ENCODE peak calls at places on chromosomes 6 and 20, in nine cellular contexts. One of them, this sample, is unnamed.

GRCh38 chr20:56974499-56975250 is 291.8 kb downstream of the BMP7 start:
- DNase-seq in transverse colon: peak; percentile 59
- DNase-seq in endothelial cell of umbilical vein: no peak
- DNase-seq in HepG2: peak; percentile 48
- DNase-seq in breast epithelium: no peak
- DNase-seq in suprapubic skin: no peak
- DNase-seq in spleen: no peak
- DNase-seq in HCT116: peak; percentile 47
- DNase-seq in stomach: peak; percentile 31
- DNase-seq in this sample: no peak

GRCh38 chr20:1838479-1839279 is 56.5 kb upstream of the SIRPA start:
- DNase-seq in HepG2: no peak
- DNase-seq in breast epithelium: no peak
- DNase-seq in spleen: no peak
- DNase-seq in HCT116: no peak
- DNase-seq in endothelial cell of umbilical vein: no peak
- DNase-seq in transverse colon: no peak
- DNase-seq in suprapubic skin: no peak
- DNase-seq in stomach: no peak
- DNase-seq in this sample: no peak

GRCh38 chr20:38147166-38147565 is 17.9 kb downstream of the TGM2 start:
- DNase-seq in spleen: no peak
- DNase-seq in HepG2: no peak
- DNase-seq in suprapubic skin: no peak
- DNase-seq in stomach: no peak
- DNase-seq in HCT116: no peak
- DNase-seq in transverse colon: no peak
- DNase-seq in endothelial cell of umbilical vein: no peak
- DNase-seq in breast epithelium: no peak
- DNase-seq in this sample: no peak

GRCh38 chr20:4076671-4077070 is 61.3 kb upstream of the RNF24 start:
- DNase-seq in transverse colon: no peak
- DNase-seq in breast epithelium: no peak
- DNase-seq in suprapubic skin: no peak
- DNase-seq in endothelial cell of umbilical vein: peak; percentile 85
- DNase-seq in spleen: no peak
- DNase-seq in HepG2: no peak
- DNase-seq in HCT116: peak; percentile 76
- DNase-seq in stomach: no peak
- DNase-seq in this sample: no peak

GRCh38 chr6:2748183-2748582 is 2.5 kb downstream of the MYLK4 start:
- DNase-seq in HCT116: no peak
- DNase-seq in endothelial cell of umbilical vein: no peak
- DNase-seq in suprapubic skin: no peak
- DNase-seq in breast epithelium: no peak
- DNase-seq in stomach: no peak
- DNase-seq in transverse colon: no peak
- DNase-seq in spleen: no peak
- DNase-seq in HepG2: no peak
- DNase-seq in this sample: no peak

GRCh38 chr6:44493593-44493992 is 106.1 kb downstream of the CDC5L start:
- DNase-seq in transverse colon: no peak
- DNase-seq in HepG2: no peak
- DNase-seq in HCT116: no peak
- DNase-seq in spleen: no peak
- DNase-seq in endothelial cell of umbilical vein: no peak
- DNase-seq in suprapubic skin: no peak
- DNase-seq in breast epithelium: no peak
- DNase-seq in stomach: no peak
- DNase-seq in this sample: no peak

GRCh38 chr6:108630050-108630714 is 69.5 kb downstream of the FOXO3 start:
- DNase-seq in endothelial cell of umbilical vein: no peak
- DNase-seq in suprapubic skin: no peak
- DNase-seq in HepG2: no peak
- DNase-seq in breast epithelium: no peak
- DNase-seq in stomach: no peak
- DNase-seq in HCT116: no peak
- DNase-seq in transverse colon: no peak
- DNase-seq in spleen: no peak
- DNase-seq in this sample: no peak

GRCh38 chr20:2451939-2452732 is 18.5 kb downstream of the SNRPB start:
- DNase-seq in breast epithelium: peak; percentile 74
- DNase-seq in suprapubic skin: peak; percentile 80
- DNase-seq in spleen: no peak
- DNase-seq in transverse colon: peak; percentile 69
- DNase-seq in HepG2: peak; percentile 78
- DNase-seq in HCT116: peak; percentile 48
- DNase-seq in endothelial cell of umbilical vein: peak; percentile 62
- DNase-seq in stomach: peak; percentile 78
- DNase-seq in this sample: no peak

GRCh38 chr6:85493389-85493788 is 43.5 kb downstream of the NT5E start:
- DNase-seq in stomach: no peak
- DNase-seq in suprapubic skin: no peak
- DNase-seq in breast epithelium: no peak
- DNase-seq in transverse colon: no peak
- DNase-seq in endothelial cell of umbilical vein: no peak
- DNase-seq in HepG2: no peak
- DNase-seq in HCT116: no peak
- DNase-seq in spleen: no peak
- DNase-seq in this sample: no peak

GRCh38 chr6:85496009-85496579 is 46.2 kb downstream of the NT5E start:
- DNase-seq in transverse colon: no peak
- DNase-seq in HepG2: no peak
- DNase-seq in breast epithelium: no peak
- DNase-seq in suprapubic skin: no peak
- DNase-seq in stomach: no peak
- DNase-seq in HCT116: no peak
- DNase-seq in endothelial cell of umbilical vein: no peak
- DNase-seq in spleen: no peak
- DNase-seq in this sample: no peak

GRCh38 chr6:85484941-85485340 is 35.1 kb downstream of the NT5E start:
- DNase-seq in breast epithelium: no peak
- DNase-seq in HCT116: no peak
- DNase-seq in transverse colon: no peak
- DNase-seq in HepG2: no peak
- DNase-seq in suprapubic skin: no peak
- DNase-seq in spleen: no peak
- DNase-seq in stomach: no peak
- DNase-seq in endothelial cell of umbilical vein: no peak
- DNase-seq in this sample: no peak

GRCh38 chr6:85494551-85495337 is 44.9 kb downstream of the NT5E start:
- DNase-seq in transverse colon: no peak
- DNase-seq in HCT116: no peak
- DNase-seq in HepG2: no peak
- DNase-seq in endothelial cell of umbilical vein: no peak
- DNase-seq in stomach: no peak
- DNase-seq in suprapubic skin: no peak
- DNase-seq in spleen: no peak
- DNase-seq in breast epithelium: no peak
- DNase-seq in this sample: no peak

DNA sequence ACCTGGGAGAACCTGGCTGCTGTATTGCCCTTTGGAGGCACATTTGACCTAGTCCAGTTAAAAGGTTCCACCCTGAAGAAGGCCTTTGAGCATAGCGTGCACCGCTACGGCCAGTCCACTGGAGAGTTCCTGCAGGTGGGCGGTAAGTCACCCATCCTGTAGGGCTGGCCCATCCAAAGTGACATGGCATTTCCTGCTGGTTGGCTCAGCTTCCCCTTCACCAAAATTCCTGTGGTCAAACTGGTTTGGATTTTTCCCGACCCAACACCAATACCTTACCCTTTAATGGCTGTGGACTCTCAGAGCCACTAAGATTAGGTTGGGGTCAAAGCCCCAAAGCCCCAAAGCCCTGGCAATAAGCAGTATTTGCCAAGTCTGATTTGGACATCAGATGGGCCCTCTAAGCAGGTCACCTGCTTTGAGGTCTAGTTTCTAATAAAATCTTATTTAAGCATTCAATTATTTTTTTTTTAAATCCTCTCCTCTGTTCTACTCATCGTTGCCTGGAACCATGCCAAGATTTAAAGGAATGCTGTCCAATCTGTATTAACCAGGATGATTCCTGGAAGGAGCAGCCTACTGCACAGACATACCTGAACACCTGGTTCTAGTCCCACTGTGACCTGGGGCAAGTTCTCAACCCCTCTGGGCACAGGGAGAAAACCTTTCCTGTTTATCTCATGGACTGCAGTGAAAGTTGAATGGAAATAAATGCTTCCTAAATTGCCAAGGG is 40.8 kb downstream of the NT5E start:
- DNase-seq in HepG2: no peak
- DNase-seq in HCT116: peak; percentile 66
- DNase-seq in stomach: no peak
- DNase-seq in endothelial cell of umbilical vein: no peak
- DNase-seq in transverse colon: no peak
- DNase-seq in spleen: no peak
- DNase-seq in breast epithelium: no peak
- DNase-seq in suprapubic skin: no peak
- DNase-seq in this sample: no peak
- TF ChIP-seq POLR2AphosphoS5 in HepG2: no peak
- TF ChIP-seq POLR2AphosphoS5 in HCT116: peak; percentile 31
- TF ChIP-seq POLR2AphosphoS5 in stomach: no peak
- TF ChIP-seq POLR2AphosphoS5 in endothelial cell of umbilical vein: no peak
- TF ChIP-seq POLR2AphosphoS5 in transverse colon: no peak
- TF ChIP-seq POLR2AphosphoS5 in spleen: no peak
- TF ChIP-seq POLR2AphosphoS5 in breast epithelium: no peak
- TF ChIP-seq POLR2AphosphoS5 in suprapubic skin: no peak
- TF ChIP-seq POLR2AphosphoS5 in this sample: no peak

DNA sequence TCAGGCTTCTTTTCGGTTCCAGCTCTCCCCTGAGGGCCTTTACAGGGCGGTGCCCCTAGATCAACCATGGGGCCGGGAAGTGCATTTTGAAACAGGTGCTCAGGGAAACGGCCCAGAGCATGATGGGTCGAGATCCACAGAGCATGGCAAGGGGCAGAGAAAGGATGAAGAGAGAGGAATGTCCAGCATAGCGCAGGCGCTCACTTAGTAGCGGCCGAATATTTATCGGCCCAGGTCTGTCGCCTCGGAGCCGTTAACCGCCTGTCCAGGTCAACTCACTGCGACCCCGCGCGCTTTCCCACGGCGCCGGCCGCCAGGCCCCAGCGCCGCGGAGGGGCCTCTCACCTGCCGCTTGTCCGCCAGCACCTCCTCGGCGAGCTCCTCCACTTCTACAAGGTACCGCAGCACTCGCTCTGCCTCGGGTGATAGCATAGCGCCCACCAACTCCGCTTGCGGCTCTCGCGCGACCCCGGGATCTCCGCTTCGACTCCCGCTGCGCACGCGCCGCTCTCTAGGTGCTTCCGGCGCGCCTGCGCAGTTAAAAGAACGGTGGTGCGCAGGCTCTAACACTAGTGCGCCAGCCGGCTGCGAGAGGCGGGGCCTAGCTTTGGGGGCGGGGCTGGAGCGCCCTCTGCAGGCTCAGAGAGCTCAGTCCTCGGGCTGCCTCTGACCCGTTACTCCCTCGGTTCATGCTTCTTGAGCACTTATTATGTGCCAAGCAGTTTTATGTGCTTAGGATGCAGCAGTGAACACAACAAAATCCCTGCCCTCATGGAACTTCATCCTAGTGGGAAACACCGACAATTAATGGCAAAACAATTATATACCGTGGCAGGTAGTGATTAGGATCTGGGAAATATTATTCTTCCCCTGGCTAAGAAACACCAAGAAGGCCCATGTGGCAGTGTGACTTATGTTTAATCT is at the start of gene PDRG1:
- DNase-seq in spleen: peak; percentile 99
- DNase-seq in HCT116: peak; percentile 88
- DNase-seq in transverse colon: peak; percentile 97
- DNase-seq in endothelial cell of umbilical vein: peak; percentile 98
- DNase-seq in breast epithelium: peak; percentile 96
- DNase-seq in HepG2: peak; percentile 98
- DNase-seq in suprapubic skin: peak; percentile 96
- DNase-seq in stomach: peak; percentile 98
- DNase-seq in this sample: peak; percentile 90
- TF ChIP-seq POLR2A in spleen: no peak
- TF ChIP-seq POLR2A in HCT116: peak; percentile 69
- TF ChIP-seq POLR2A in transverse colon: peak; percentile 70
- TF ChIP-seq POLR2A in endothelial cell of umbilical vein: peak; percentile 84
- TF ChIP-seq POLR2A in breast epithelium: no peak
- TF ChIP-seq POLR2A in HepG2: peak; percentile 96
- TF ChIP-seq POLR2A in suprapubic skin: peak; percentile 27
- TF ChIP-seq POLR2A in stomach: no peak
- TF ChIP-seq POLR2A in this sample: no peak

GRCh38 chr6:105609375-105609991 is 206.6 kb upstream of the PREP start:
- DNase-seq in endothelial cell of umbilical vein: peak; percentile 30
- DNase-seq in stomach: no peak
- DNase-seq in HCT116: no peak
- DNase-seq in HepG2: no peak
- DNase-seq in transverse colon: peak; percentile 30
- DNase-seq in spleen: no peak
- DNase-seq in breast epithelium: no peak
- DNase-seq in suprapubic skin: no peak
- DNase-seq in this sample: no peak

GRCh38 chr6:105608711-105609374 is 206.0 kb upstream of the PREP start:
- DNase-seq in spleen: no peak
- DNase-seq in stomach: no peak
- DNase-seq in HepG2: peak; percentile 5
- DNase-seq in breast epithelium: no peak
- DNase-seq in transverse colon: peak; percentile 20
- DNase-seq in HCT116: no peak
- DNase-seq in endothelial cell of umbilical vein: no peak
- DNase-seq in suprapubic skin: no peak
- DNase-seq in this sample: no peak

GRCh38 chr6:105607624-105608392 is 204.9 kb upstream of the PREP start:
- DNase-seq in breast epithelium: no peak
- DNase-seq in endothelial cell of umbilical vein: no peak
- DNase-seq in spleen: no peak
- DNase-seq in transverse colon: no peak
- DNase-seq in suprapubic skin: no peak
- DNase-seq in HCT116: no peak
- DNase-seq in HepG2: no peak
- DNase-seq in stomach: no peak
- DNase-seq in this sample: no peak

GRCh38 chr6:105606871-105607421 is 204.1 kb upstream of the PREP start:
- DNase-seq in transverse colon: no peak
- DNase-seq in breast epithelium: no peak
- DNase-seq in suprapubic skin: no peak
- DNase-seq in HepG2: no peak
- DNase-seq in endothelial cell of umbilical vein: no peak
- DNase-seq in spleen: no peak
- DNase-seq in HCT116: no peak
- DNase-seq in stomach: no peak
- DNase-seq in this sample: no peak

DNA sequence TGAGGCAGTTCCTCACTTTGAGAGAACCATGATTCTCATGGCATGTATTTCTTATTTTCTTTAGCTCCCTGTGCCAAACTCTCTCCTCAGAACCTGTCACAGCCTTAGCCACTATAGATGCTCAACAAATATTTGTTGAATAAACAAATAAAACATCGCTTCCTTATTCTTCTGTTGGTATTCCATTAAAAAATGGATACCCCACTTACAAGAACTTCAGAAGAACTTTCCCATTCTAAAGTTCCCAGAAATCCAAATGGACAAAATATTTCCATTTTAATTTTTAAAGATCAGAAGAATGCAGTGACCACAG is 205.5 kb upstream of the PREP start:
- DNase-seq in endothelial cell of umbilical vein: no peak
- DNase-seq in breast epithelium: no peak
- DNase-seq in spleen: no peak
- DNase-seq in HepG2: no peak
- DNase-seq in transverse colon: no peak
- DNase-seq in HCT116: no peak
- DNase-seq in stomach: no peak
- DNase-seq in suprapubic skin: no peak
- DNase-seq in this sample: no peak
- H3K27ac ChIP-seq in endothelial cell of umbilical vein: no peak overlapping the region
- H3K27ac ChIP-seq in breast epithelium: peak overlapping the region; percentile 83
- H3K27ac ChIP-seq in spleen: no peak overlapping the region
- H3K27ac ChIP-seq in HepG2: no peak overlapping the region
- H3K27ac ChIP-seq in transverse colon: peak overlapping the region; percentile 60
- H3K27ac ChIP-seq in HCT116: no peak overlapping the region
- H3K27ac ChIP-seq in stomach: peak overlapping the region; percentile 62
- H3K27ac ChIP-seq in suprapubic skin: no peak overlapping the region
- H3K27ac ChIP-seq in this sample: peak overlapping the region; percentile 58

DNA sequence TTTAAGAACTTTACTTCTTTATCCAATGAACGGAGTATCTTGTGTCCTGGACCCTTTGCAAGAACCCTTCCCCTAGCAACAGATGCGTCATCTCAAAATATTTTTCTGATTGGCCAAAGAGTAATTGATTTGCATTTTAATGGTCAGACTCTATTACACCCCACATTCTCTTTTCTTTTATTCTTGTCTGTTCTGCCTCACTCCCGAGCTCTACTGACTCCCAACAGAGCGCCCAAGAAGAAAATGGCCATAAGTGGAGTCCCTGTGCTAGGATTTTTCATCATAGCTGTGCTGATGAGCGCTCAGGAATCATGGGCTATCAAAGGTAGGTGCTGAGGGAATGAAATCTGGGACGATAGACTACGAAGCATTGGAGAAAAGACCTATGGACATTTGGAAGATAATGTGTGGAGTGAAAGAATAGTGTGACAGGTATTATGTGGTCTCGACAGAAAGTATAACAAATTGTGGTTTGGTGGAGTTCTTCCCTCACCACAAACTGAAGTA is at the start of gene HLA-DRA:
- DNase-seq in breast epithelium: no peak
- DNase-seq in transverse colon: no peak
- DNase-seq in endothelial cell of umbilical vein: peak; percentile 81
- DNase-seq in HepG2: peak; percentile 31
- DNase-seq in stomach: no peak
- DNase-seq in HCT116: peak; percentile 72
- DNase-seq in spleen: no peak
- DNase-seq in suprapubic skin: no peak
- DNase-seq in this sample: no peak
- TF ChIP-seq POLR2AphosphoS5 in breast epithelium: no peak
- TF ChIP-seq POLR2AphosphoS5 in transverse colon: peak; percentile 66
- TF ChIP-seq POLR2AphosphoS5 in endothelial cell of umbilical vein: no peak
- TF ChIP-seq POLR2AphosphoS5 in HepG2: no peak
- TF ChIP-seq POLR2AphosphoS5 in stomach: peak; percentile 91
- TF ChIP-seq POLR2AphosphoS5 in HCT116: no peak
- TF ChIP-seq POLR2AphosphoS5 in spleen: peak; percentile 43
- TF ChIP-seq POLR2AphosphoS5 in suprapubic skin: no peak
- TF ChIP-seq POLR2AphosphoS5 in this sample: peak; percentile 19